ENCODE peak calls at places on chromosome 17, in six cellular contexts. One of them, this sample, is unnamed.

GRCh38 chr17:63696381-63696961 is 3.5 kb downstream of the LIMD2 start:
- DNase-seq in GM10248: peak; percentile 52
- DNase-seq in body of pancreas: no peak
- DNase-seq in BJ: no peak
- DNase-seq in endothelial cell: peak; percentile 51
- DNase-seq in GM12864: peak; percentile 57
- DNase-seq in this sample: peak; percentile 66

GRCh38 chr17:18259621-18260331 is 686 bp upstream of the MIEF2 start:
- DNase-seq in GM10248: no peak
- DNase-seq in body of pancreas: no peak
- DNase-seq in BJ: no peak
- DNase-seq in endothelial cell: no peak
- DNase-seq in GM12864: no peak
- DNase-seq in this sample: no peak

GRCh38 chr17:43329183-43329582 is 69.6 kb upstream of the ARL4D start:
- DNase-seq in GM10248: no peak
- DNase-seq in body of pancreas: no peak
- DNase-seq in BJ: no peak
- DNase-seq in endothelial cell: no peak
- DNase-seq in GM12864: no peak
- DNase-seq in this sample: no peak

GRCh38 chr17:8064590-8065019 is 22.9 kb downstream of the ALOX12B start:
- DNase-seq in GM10248: no peak
- DNase-seq in body of pancreas: no peak
- DNase-seq in BJ: no peak
- DNase-seq in endothelial cell: no peak
- DNase-seq in GM12864: no peak
- DNase-seq in this sample: no peak

GRCh38 chr17:13395346-13395745 is 206.4 kb downstream of the HS3ST3A1 start:
- DNase-seq in GM10248: no peak
- DNase-seq in body of pancreas: no peak
- DNase-seq in BJ: no peak
- DNase-seq in endothelial cell: no peak
- DNase-seq in GM12864: no peak
- DNase-seq in this sample: no peak

GRCh38 chr17:81039854-81040758 is 5.2 kb downstream of the BAIAP2 start:
- DNase-seq in GM10248: no peak
- DNase-seq in body of pancreas: no peak
- DNase-seq in BJ: peak; percentile 49
- DNase-seq in endothelial cell: no peak
- DNase-seq in GM12864: no peak
- DNase-seq in this sample: no peak

GRCh38 chr17:31595076-31595475 is 203.6 kb downstream of the RAB11FIP4 start:
- DNase-seq in GM10248: no peak
- DNase-seq in body of pancreas: no peak
- DNase-seq in BJ: no peak
- DNase-seq in endothelial cell: no peak
- DNase-seq in GM12864: no peak
- DNase-seq in this sample: no peak

GRCh38 chr17:82301916-82302497 is 15.4 kb downstream of the CD7 start:
- DNase-seq in GM10248: peak; percentile 84
- DNase-seq in body of pancreas: no peak
- DNase-seq in BJ: no peak
- DNase-seq in endothelial cell: no peak
- DNase-seq in GM12864: no peak
- DNase-seq in this sample: peak; percentile 86

GRCh38 chr17:40084477-40084876 is 15.9 kb downstream of the NR1D1 start:
- DNase-seq in GM10248: no peak
- DNase-seq in body of pancreas: no peak
- DNase-seq in BJ: no peak
- DNase-seq in endothelial cell: no peak
- DNase-seq in GM12864: no peak
- DNase-seq in this sample: no peak

GRCh38 chr17:27603870-27604794 is 26.9 kb upstream of the LGALS9 start:
- DNase-seq in GM10248: no peak
- DNase-seq in body of pancreas: peak; percentile 55
- DNase-seq in BJ: no peak
- DNase-seq in endothelial cell: no peak
- DNase-seq in GM12864: no peak
- DNase-seq in this sample: no peak

GRCh38 chr17:7405413-7405881 is 1.6 kb upstream of the TMEM256 start:
- DNase-seq in GM10248: no peak
- DNase-seq in body of pancreas: no peak
- DNase-seq in BJ: no peak
- DNase-seq in endothelial cell: no peak
- DNase-seq in GM12864: no peak
- DNase-seq in this sample: no peak

DNA sequence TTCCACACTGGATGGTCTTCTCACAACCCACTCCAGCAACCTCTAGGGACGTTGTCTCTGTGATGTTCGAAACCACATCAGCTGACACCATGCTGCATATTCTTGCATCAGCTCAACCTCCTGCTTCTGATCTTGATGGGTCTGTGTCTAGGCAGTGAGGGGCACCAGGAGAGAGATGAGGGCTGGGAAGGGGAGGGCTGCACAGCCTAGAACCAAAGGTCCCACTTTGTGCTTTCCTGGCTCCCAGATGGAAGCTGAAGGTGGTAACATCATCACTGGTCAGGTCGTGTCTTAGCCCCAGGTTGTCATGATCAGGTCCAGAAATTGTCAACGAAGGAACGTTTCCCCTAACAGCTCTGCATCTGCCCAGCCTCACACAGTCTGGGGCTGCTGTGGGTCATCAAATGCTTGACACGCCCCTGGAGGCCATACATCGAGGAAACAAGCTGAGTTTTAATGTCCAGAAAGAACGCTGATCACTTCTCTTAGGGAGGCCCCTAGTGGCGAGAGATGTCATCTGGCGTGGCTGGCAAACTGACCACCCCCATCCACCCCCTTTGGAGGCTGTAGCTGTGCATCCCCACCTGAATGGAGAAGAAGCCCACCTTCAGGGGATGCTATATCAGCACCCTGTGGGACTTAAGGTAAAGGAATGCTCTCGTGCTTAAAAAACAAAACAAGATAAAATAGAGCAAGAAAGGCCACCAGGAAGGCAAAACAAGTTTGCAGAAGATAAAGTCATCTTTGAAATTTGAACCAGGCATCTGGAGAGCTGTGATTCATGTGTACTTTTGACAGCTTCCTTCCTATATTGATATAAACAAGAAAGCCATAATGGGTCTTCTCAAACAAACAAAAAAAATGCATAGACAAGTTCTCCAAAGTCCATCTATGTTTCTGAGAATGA is 58.3 kb downstream of the WIPI1 start:
- DNase-seq in GM10248: peak; percentile 88
- DNase-seq in body of pancreas: peak; percentile 58
- DNase-seq in BJ: no peak
- DNase-seq in endothelial cell: peak; percentile 67
- DNase-seq in GM12864: no peak
- DNase-seq in this sample: peak; percentile 87
- TF ChIP-seq CTCF in GM10248: peak; percentile 74
- TF ChIP-seq CTCF in body of pancreas: peak; percentile 80
- TF ChIP-seq CTCF in BJ: peak; percentile 89
- TF ChIP-seq CTCF in endothelial cell: peak; percentile 71
- TF ChIP-seq CTCF in GM12864: peak; percentile 81
- TF ChIP-seq CTCF in this sample: peak; percentile 79

DNA sequence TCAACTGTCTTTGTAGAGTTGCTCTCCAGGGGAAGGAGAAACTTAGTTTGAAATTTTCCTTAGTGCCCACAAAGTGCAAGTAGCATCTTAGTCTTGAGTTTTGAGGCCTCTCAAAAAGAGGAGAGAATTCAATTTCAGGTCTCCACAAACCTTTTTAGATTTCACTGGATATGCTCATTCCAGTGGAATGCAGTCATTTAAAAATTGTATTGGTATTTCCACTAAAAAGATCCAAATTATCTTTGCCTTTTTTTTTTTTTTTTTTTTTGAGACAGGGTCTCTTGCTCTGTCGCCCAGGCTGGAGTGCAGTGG is 6.9 kb upstream of the FOXJ1 start:
- DNase-seq in GM10248: no peak
- DNase-seq in body of pancreas: no peak
- DNase-seq in BJ: no peak
- DNase-seq in endothelial cell: no peak
- DNase-seq in GM12864: no peak
- DNase-seq in this sample: no peak
- TF ChIP-seq CTCF in GM10248: no peak
- TF ChIP-seq CTCF in body of pancreas: no peak
- TF ChIP-seq CTCF in BJ: no peak
- TF ChIP-seq CTCF in endothelial cell: peak; percentile 14
- TF ChIP-seq CTCF in GM12864: no peak
- TF ChIP-seq CTCF in this sample: no peak

DNA sequence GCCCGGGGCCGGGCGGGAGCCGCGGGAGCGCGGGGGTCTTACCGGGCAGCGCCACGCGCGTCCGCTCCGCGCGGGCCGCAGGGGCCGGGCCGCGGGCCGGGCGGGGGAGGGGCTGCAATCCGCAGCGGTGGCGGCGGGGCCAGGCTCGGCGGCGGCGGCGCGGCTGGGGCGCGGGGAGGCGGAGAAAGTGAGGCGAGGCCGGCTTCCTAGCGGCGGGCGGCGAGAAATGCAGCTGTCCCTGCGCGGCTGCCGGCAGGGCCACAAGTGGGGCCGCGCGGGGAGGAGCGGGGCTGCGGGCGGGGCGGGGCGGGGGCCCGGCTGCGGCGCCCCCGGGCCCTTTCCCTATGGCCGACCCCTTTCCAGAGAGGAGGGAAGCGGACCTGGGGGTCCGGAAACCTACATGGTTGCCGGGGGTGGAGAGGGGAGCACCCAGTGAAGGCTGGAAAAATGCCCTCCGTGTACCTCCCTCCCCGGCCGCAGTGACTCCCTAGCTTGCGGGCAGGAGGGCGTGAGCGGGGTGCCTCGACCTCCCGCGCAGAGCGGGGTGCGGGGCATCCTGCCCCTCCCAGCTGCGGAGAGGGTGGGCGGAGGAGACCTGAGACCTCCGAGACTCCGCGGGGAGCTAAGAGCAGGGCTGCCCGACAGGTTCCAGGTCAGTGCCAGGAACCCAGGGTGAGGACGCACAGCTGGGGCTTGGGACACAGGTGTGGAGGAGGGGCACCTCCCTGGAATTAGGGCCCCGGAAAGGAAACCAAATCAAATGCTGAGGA is at the start of gene CUEDC1:
- DNase-seq in GM10248: peak; percentile 83
- DNase-seq in body of pancreas: peak; percentile 85
- DNase-seq in BJ: no peak
- DNase-seq in endothelial cell: peak; percentile 77
- DNase-seq in GM12864: no peak
- DNase-seq in this sample: peak; percentile 86
- TF ChIP-seq CTCF in GM10248: peak; percentile 34
- TF ChIP-seq CTCF in body of pancreas: peak; percentile 18
- TF ChIP-seq CTCF in BJ: peak; percentile 26
- TF ChIP-seq CTCF in endothelial cell: peak; percentile 34
- TF ChIP-seq CTCF in GM12864: peak; percentile 36
- TF ChIP-seq CTCF in this sample: peak; percentile 45

GRCh38 chr17:34163123-34163522 is 92.0 kb upstream of the CCL2 start:
- DNase-seq in GM10248: no peak
- DNase-seq in body of pancreas: no peak
- DNase-seq in BJ: no peak
- DNase-seq in endothelial cell: no peak
- DNase-seq in GM12864: no peak
- DNase-seq in this sample: no peak

GRCh38 chr17:34166394-34166793 is 88.7 kb upstream of the CCL2 start:
- DNase-seq in GM10248: no peak
- DNase-seq in body of pancreas: no peak
- DNase-seq in BJ: no peak
- DNase-seq in endothelial cell: no peak
- DNase-seq in GM12864: no peak
- DNase-seq in this sample: no peak

GRCh38 chr17:34167359-34167758 is 87.7 kb upstream of the CCL2 start:
- DNase-seq in GM10248: no peak
- DNase-seq in body of pancreas: peak; percentile 41
- DNase-seq in BJ: no peak
- DNase-seq in endothelial cell: no peak
- DNase-seq in GM12864: no peak
- DNase-seq in this sample: no peak

GRCh38 chr17:34161600-34161999 is 93.5 kb upstream of the CCL2 start:
- DNase-seq in GM10248: no peak
- DNase-seq in body of pancreas: no peak
- DNase-seq in BJ: no peak
- DNase-seq in endothelial cell: no peak
- DNase-seq in GM12864: no peak
- DNase-seq in this sample: no peak

DNA sequence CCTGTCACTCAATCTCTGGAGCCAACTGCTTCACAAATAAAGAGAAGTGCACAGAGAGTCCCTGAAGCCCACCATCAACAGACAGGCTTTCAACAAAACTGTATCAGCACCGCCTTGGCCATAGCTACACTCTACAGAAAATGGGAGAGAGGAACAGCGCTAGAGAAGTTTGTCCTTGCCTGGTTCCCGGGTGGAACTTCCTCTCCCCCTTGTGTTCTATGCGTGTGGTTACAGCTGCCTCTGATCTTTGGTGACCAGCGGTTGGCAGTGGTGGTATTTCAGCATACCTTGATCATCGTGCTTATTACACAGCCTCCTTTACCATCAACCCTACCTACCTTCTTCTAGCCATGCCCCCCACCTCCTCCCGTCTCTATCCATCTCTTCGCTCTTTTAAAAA is 91.4 kb upstream of the CCL2 start:
- DNase-seq in GM10248: no peak
- DNase-seq in body of pancreas: no peak
- DNase-seq in BJ: no peak
- DNase-seq in endothelial cell: peak; percentile 39
- DNase-seq in GM12864: no peak
- DNase-seq in this sample: no peak
- TF ChIP-seq CTCF in GM10248: no peak
- TF ChIP-seq CTCF in body of pancreas: peak; percentile 38
- TF ChIP-seq CTCF in BJ: peak; percentile 51
- TF ChIP-seq CTCF in endothelial cell: peak; percentile 27
- TF ChIP-seq CTCF in GM12864: peak; percentile 41
- TF ChIP-seq CTCF in this sample: no peak

This sample was measured in GM13976.